ENCODE peak calls at places on chromosomes 16 and 17, in nine cellular contexts. Z is stimulated activated naive CD8-positive, alpha-beta T cell treated with anti-CD3 and anti-CD28 coated beads, Interleukin-15, Interleukin-2, amounts not matched to agents 100 U/mL and 50 U/mL, for 24 hours; T is GM03348; O is Caki2; R is uterus; Q is retina; J is NCI-H2081 treated with DMSO at 0.1 percent for 48 hours; K is colonic mucosa; X is astrocyte of the hippocampus. B is an unnamed sample.

GRCh38 chr17:2239882-2240430 is 63.6 kb downstream of the SMG6 start:
- DNase-seq in Z (no peak), T (peak; percentile 79), O (peak; percentile 14), R (peak; percentile 89), Q (no peak), J (no peak), K (no peak), X (peak; percentile 93), B (no peak)

GRCh38 chr17:75950850-75951554 is 10.2 kb upstream of the FBF1 start:
- DNase-seq in Z (no peak), T (no peak), O (peak; percentile 8), R (no peak), Q (no peak), J (no peak), K (no peak), X (peak; percentile 55), B (peak; percentile 18)

GRCh38 chr17:43673516-43674323 is 12.0 kb upstream of the MEOX1 start:
- DNase-seq in Z (peak; percentile 78), T (peak; percentile 85), O (peak; percentile 46), R (peak; percentile 80), Q (peak; percentile 81), J (no peak), K (peak; percentile 81), X (peak; percentile 83), B (peak; percentile 57)

GRCh38 chr17:49519781-49520180 is 24.7 kb downstream of the NGFR start:
- DNase-seq in Z (no peak), T (no peak), O (no peak), R (no peak), Q (peak; percentile 56), J (no peak), K (no peak), X (no peak), B (no peak)

GRCh38 chr16:19753815-19754643 is 36.0 kb downstream of the IQCK start:
- DNase-seq in Z (no peak), T (no peak), O (no peak), R (no peak), Q (no peak), J (no peak), K (peak; percentile 64), X (peak; percentile 73), B (peak; percentile 14)

GRCh38 chr17:73932216-73932749 is 271.2 kb upstream of the RPL38 start:
- DNase-seq in Z (no peak), T (no peak), O (no peak), R (no peak), Q (no peak), J (no peak), K (peak; percentile 9), X (no peak), B (no peak)

GRCh38 chr16:46986896-46987295 is 13.4 kb upstream of the DNAJA2 start:
- DNase-seq in Z (no peak), T (no peak), O (no peak), R (no peak), Q (no peak), J (no peak), K (no peak), X (peak; percentile 69), B (no peak)

GRCh38 chr17:17235212-17236174 is 1.5 kb downstream of the FLCN start:
- DNase-seq in Z (peak; percentile 23), T (no peak), O (peak; percentile 11), R (no peak), Q (peak; percentile 18), J (no peak), K (no peak), X (peak; percentile 69), B (peak; percentile 19)

GRCh38 chr16:74562117-74562516 is 44.8 kb downstream of the GLG1 start:
- DNase-seq in Z (no peak), T (no peak), O (no peak), R (no peak), Q (no peak), J (no peak), K (no peak), X (no peak), B (no peak)

GRCh38 chr16:70741779-70742125 is 55.9 kb upstream of the MTSS2 start:
- DNase-seq in Z (no peak), T (no peak), O (no peak), R (no peak), Q (no peak), J (no peak), K (no peak), X (no peak), B (no peak)

GRCh38 chr16:30382398-30383015 is at the start of gene SEPTIN1:
- DNase-seq in Z (peak; percentile 82), T (no peak), O (no peak), R (no peak), Q (no peak), J (no peak), K (no peak), X (no peak), B (no peak)

GRCh38 chr16:23557779-23558330 is 328 bp downstream of the UBFD1 start:
- DNase-seq in Z (peak; percentile 30), T (no peak), O (no peak), R (peak; percentile 37), Q (no peak), J (no peak), K (peak; percentile 31), X (no peak), B (no peak)